ENCODE peak calls at places on chromosomes 7 and 10, in seven cellular contexts. U, B, X, N, J, L and F are unnamed samples.

GRCh38 chr10:95602382-95602781 is 41.2 kb upstream of the SORBS1 start:
- DNase-seq in U (no peak), B (no peak), X (no peak), N (no peak), J (no peak), L (no peak), F (no peak)

GRCh38 chr7:132769280-132769679 is 193.0 kb upstream of the PLXNA4 start:
- DNase-seq in U (no peak), B (no peak), X (no peak), N (no peak), J (no peak), L (no peak), F (no peak)

GRCh38 chr10:48885376-48885775 is 54.3 kb downstream of the LRRC18 start:
- DNase-seq in U (no peak), B (no peak), X (no peak), N (no peak), J (peak), L (no peak), F (peak)

GRCh38 chr7:128188396-128189230 is 52.5 kb upstream of the LEP start:
- DNase-seq in U (no peak), B (no peak), X (peak), N (no peak), J (no peak), L (no peak), F (no peak)

GRCh38 chr7:51035696-51036095 is 253.0 kb upstream of the GRB10 start:
- DNase-seq in U (no peak), B (peak), X (no peak), N (peak), J (no peak), L (no peak), F (no peak)

GRCh38 chr10:60821661-60822060 is 43.4 kb downstream of the CDK1 start:
- DNase-seq in U (no peak), B (peak), X (no peak), N (peak), J (no peak), L (no peak), F (no peak)

GRCh38 chr7:152899482-152900166 is 140.1 kb downstream of the ACTR3B start:
- DNase-seq in U (no peak), B (no peak), X (no peak), N (no peak), J (no peak), L (no peak), F (no peak)

GRCh38 chr7:123635551-123636359 is 19.9 kb upstream of the LMOD2 start:
- DNase-seq in U (no peak), B (peak), X (no peak), N (peak), J (no peak), L (no peak), F (peak)

GRCh38 chr10:86334515-86335085 is 32.0 kb downstream of the GRID1 start:
- DNase-seq in U (no peak), B (no peak), X (peak), N (no peak), J (no peak), L (no peak), F (peak)

GRCh38 chr7:73717991-73718405 is 1.5 kb downstream of the STX1A start:
- DNase-seq in U (no peak), B (peak), X (no peak), N (peak), J (no peak), L (peak), F (no peak)

GRCh38 chr7:378551-379455 is 88.8 kb downstream of the FOXL3 start:
- DNase-seq in U (no peak), B (no peak), X (no peak), N (no peak), J (no peak), L (no peak), F (no peak)

GRCh38 chr10:117461766-117462423 is 80.7 kb upstream of the EMX2 start:
- DNase-seq in U (no peak), B (peak), X (no peak), N (peak), J (no peak), L (no peak), F (peak)

GRCh38 chr10:20455774-20456173 is 441.3 kb downstream of the NEBL start:
- DNase-seq in U (no peak), B (no peak), X (no peak), N (no peak), J (no peak), L (no peak), F (no peak)

GRCh38 chr7:41916450-41916927 is 213.6 kb upstream of the INHBA start:
- DNase-seq in U (no peak), B (peak), X (no peak), N (peak), J (no peak), L (peak), F (no peak)

GRCh38 chr10:45080321-45080720 is 79.6 kb downstream of the ZNF22 start:
- DNase-seq in U (no peak), B (no peak), X (no peak), N (no peak), J (no peak), L (no peak), F (no peak)

GRCh38 chr7:114297121-114297520 is 117.5 kb upstream of the FOXP2 start:
- DNase-seq in U (no peak), B (no peak), X (no peak), N (no peak), J (no peak), L (no peak), F (no peak)

DNA sequence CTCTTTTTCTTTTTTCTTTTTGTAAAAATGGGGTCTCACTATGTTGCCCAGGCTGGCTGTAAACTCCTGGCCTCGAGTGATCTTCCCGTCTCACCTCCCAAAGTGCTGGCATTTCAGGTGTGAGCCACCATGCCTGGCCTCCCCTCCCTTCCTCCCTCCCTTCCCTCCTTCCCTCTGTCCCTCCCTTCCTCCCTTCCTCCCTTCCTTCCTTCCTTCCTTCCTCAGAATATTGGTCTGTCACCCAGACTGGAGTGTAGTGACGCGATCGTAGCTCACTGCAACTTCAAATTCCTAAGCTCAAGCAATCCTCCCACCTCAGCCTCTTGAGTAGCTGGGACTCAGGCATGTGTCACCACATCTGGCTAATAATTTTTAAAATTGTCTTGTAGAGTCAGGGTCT is 8.4 kb downstream of the AGAP3 start:
- DNase-seq in U (no peak), B (no peak), X (no peak), N (peak), J (no peak), L (no peak), F (no peak)
- H2BK5ac ChIP-seq in U (no peak), B (peak), X (no peak), N (no peak), J (no peak), L (no peak), F (no peak)

GRCh38 chr10:27770181-27770580 is 24.6 kb upstream of the MKX start:
- DNase-seq in U (no peak), B (no peak), X (no peak), N (no peak), J (no peak), L (no peak), F (no peak)
- H2BK5ac ChIP-seq in U (no peak), B (no peak), X (no peak), N (no peak), J (no peak), L (no peak), F (no peak)

GRCh38 chr7:3302681-3303320 is 1.7 kb downstream of the SDK1 start:
- DNase-seq in U (no peak), B (no peak), X (no peak), N (no peak), J (no peak), L (no peak), F (no peak)
- H2BK5ac ChIP-seq in U (no peak), B (no peak), X (no peak), N (no peak), J (no peak), L (no peak), F (no peak)

GRCh38 chr7:108770981-108771728 is 201.5 kb downstream of the DNAJB9 start:
- DNase-seq in U (no peak), B (no peak), X (no peak), N (no peak), J (no peak), L (no peak), F (no peak)
- H2BK5ac ChIP-seq in U (no peak), B (no peak), X (no peak), N (no peak), J (no peak), L (no peak), F (no peak)

DNA sequence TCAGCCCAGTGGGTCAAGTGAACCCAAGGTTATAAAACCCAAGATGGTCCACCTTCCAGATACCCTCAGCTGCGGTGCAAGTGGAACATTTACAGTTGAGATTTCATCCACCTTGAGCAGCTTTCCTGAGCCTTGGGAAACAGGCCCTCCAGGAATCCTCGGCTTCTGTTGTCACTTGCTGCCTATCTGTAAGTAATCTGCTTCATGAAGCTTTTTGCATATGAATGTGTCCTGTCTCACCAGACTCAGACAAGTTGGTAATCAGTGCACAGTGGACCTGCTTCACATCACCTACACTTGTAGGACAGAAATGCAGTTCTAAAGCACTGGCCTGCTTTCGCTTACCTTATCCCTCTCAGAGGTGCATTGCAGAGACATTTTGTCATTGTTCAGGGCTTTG is 80.3 kb downstream of the FAM185A start:
- DNase-seq in U (no peak), B (no peak), X (no peak), N (no peak), J (no peak), L (no peak), F (peak)
- H2BK5ac ChIP-seq in U (no peak), B (no peak), X (no peak), N (no peak), J (no peak), L (peak), F (no peak)

GRCh38 chr10:133097961-133098360 is 10.2 kb downstream of the ADGRA1 start:
- DNase-seq in U (no peak), B (no peak), X (no peak), N (no peak), J (no peak), L (no peak), F (no peak)
- H2BK5ac ChIP-seq in U (no peak), B (no peak), X (no peak), N (no peak), J (no peak), L (no peak), F (no peak)

DNA sequence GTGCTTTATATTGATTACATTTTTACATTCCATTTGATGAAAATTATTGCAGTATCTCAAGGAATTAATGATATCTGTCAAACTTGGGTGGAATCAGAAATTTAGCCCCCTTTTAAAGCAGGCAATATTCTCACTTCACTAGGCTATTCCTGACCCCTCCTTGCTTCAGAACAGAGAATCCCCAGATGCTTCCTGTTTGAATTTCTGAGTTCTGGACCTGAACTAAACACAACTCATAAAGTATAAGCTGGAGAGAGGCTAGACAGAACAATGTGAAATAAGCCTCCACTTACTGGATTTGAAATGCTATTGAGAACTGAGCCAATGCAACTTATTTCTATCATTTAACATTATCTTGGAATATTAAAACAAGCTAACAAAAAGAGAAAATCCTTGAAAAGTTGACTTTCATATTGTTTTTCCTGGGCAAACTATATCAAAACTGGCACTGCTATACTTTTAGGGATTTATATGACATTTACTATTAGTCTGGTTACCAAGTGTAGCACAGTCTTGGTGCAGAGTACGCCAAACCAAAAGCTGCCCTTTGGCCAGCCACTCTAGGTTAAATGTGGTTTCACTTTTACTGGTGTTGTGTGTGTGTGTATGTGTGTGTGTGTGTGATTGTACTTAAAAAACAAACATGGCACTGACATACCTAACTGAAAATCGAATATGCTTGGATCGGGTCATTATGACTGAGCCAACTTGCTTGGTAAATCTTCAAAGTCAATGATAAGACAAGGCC is 19.0 kb upstream of the AGMO start:
- DNase-seq in U (no peak), B (no peak), X (no peak), N (peak), J (no peak), L (no peak), F (no peak)
- H2BK5ac ChIP-seq in U (no peak), B (no peak), X (no peak), N (no peak), J (no peak), L (no peak), F (no peak)

DNA sequence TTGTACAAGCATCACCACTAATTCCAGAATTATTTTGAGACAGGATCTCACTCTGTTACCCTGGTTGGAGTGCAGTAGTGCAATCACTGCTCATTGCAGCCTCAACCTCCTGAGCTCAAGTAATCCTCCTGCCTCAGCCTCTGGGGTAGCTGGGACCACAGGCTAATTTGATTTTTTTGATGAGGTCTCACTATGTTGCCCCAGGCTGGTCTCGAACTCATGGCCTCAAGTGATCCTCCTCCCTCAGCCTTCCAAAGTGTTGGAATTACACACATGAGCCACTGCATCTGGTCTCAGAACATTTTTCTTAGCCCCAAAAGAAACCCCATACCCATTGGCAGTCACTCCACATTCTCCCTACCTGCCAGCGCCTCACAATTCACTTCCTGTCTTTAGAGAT is 3.5 kb upstream of the WBP1L start:
- DNase-seq in U (no peak), B (no peak), X (no peak), N (no peak), J (no peak), L (no peak), F (no peak)
- H2BK5ac ChIP-seq in U (no peak), B (no peak), X (no peak), N (no peak), J (no peak), L (no peak), F (no peak)

DNA sequence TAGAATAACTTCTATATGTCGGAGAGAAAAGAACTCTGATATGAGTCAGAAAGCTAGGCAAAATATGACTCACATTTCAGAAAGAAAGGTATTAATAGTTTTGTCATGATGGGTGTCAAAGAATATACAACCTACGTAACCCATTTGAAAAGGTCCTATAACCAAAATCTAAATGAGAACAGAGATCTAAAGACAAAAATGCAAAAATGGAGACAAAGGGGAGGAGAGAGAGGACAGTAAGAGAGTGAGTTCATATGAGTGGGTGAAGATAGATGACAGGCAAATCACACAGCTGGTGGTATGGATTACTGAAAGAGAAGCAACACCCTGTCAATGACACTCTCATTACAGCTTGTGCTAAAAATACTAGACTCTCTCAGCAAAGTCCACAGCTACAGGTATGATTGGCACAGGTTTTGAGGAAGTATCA is 25.6 kb downstream of the ANKMY2 start:
- DNase-seq in U (no peak), B (peak), X (no peak), N (no peak), J (no peak), L (no peak), F (no peak)
- H2BK5ac ChIP-seq in U (no peak), B (no peak), X (no peak), N (no peak), J (no peak), L (no peak), F (no peak)